ENCODE peak calls at places on chromosomes 11 and 22, in six cellular contexts. R is H1, V is IMR-90, I is H9, C is mesenchymal stem cell, M is trophoblast cell. H is an unnamed sample.

GRCh38 chr11:2342981-2343380 is 34.1 kb upstream of the CD81 start:
- DNase-seq in R (no peak), V (peak; percentile 12), I (no peak), C (no peak), M (no peak), H (no peak)

GRCh38 chr11:46353706-46354105 is 6.4 kb downstream of the DGKZ start:
- DNase-seq in R (no peak), V (peak; percentile 50), I (no peak), C (no peak), M (no peak), H (no peak)

GRCh38 chr22:36816635-36817428 is at the start of gene PVALB:
- DNase-seq in R (no peak), V (peak; percentile 13), I (no peak), C (peak; percentile 24), M (peak; percentile 38), H (no peak)

GRCh38 chr11:6362185-6362867 is 27.9 kb upstream of the SMPD1 start:
- DNase-seq in R (no peak), V (no peak), I (no peak), C (no peak), M (no peak), H (no peak)

GRCh38 chr11:17762309-17762974 is 27.9 kb downstream of the KCNC1 start:
- DNase-seq in R (no peak), V (no peak), I (no peak), C (no peak), M (peak; percentile 80), H (no peak)

GRCh38 chr11:110243804-110244203 is 52.6 kb downstream of the RDX start:
- DNase-seq in R (no peak), V (no peak), I (no peak), C (no peak), M (no peak), H (no peak)

GRCh38 chr11:85685820-85686459 is at the start of gene CCDC89:
- DNase-seq in R (no peak), V (peak; percentile 99), I (no peak), C (peak; percentile 62), M (peak; percentile 25), H (no peak)

GRCh38 chr11:32334822-32335221 is 100.5 kb downstream of the WT1 start:
- DNase-seq in R (no peak), V (no peak), I (peak; percentile 93), C (no peak), M (peak; percentile 55), H (no peak)

GRCh38 chr11:108916290-108916689 is 251.4 kb downstream of the DDX10 start:
- DNase-seq in R (no peak), V (peak; percentile 59), I (no peak), C (no peak), M (no peak), H (no peak)

GRCh38 chr22:38953091-38953490 is 4.3 kb upstream of the APOBEC3A start:
- DNase-seq in R (no peak), V (no peak), I (no peak), C (no peak), M (no peak), H (no peak)

GRCh38 chr11:111982532-111983186 is 42.5 kb upstream of the DLAT start:
- DNase-seq in R (no peak), V (no peak), I (no peak), C (no peak), M (no peak), H (no peak)

GRCh38 chr22:40597541-40598453 is 38.7 kb downstream of the MRTFA start:
- DNase-seq in R (no peak), V (peak; percentile 41), I (no peak), C (no peak), M (peak; percentile 85), H (no peak)

GRCh38 chr22:32539631-32540449 is 65.2 kb downstream of the FBXO7 start:
- DNase-seq in R (no peak), V (no peak), I (no peak), C (peak; percentile 64), M (no peak), H (no peak)

GRCh38 chr11:66159585-66159984 is 89.5 kb downstream of the PACS1 start:
- DNase-seq in R (no peak), V (no peak), I (no peak), C (peak; percentile 64), M (no peak), H (no peak)

GRCh38 chr22:47918936-47919505 is 1156.6 kb downstream of the TBC1D22A start:
- DNase-seq in R (no peak), V (no peak), I (no peak), C (no peak), M (no peak), H (peak; percentile 79)

GRCh38 chr11:64343740-64344133 is 3.7 kb downstream of the CCDC88B start:
- DNase-seq in R (no peak), V (no peak), I (peak; percentile 64), C (no peak), M (peak; percentile 32), H (no peak)

GRCh38 chr11:77560605-77561004 is 29.1 kb upstream of the AQP11 start:
- DNase-seq in R (no peak), V (peak; percentile 69), I (no peak), C (peak; percentile 20), M (peak; percentile 68), H (no peak)

GRCh38 chr11:36126703-36127102 is 162.5 kb downstream of the COMMD9 start:
- DNase-seq in R (no peak), V (no peak), I (no peak), C (peak; percentile 44), M (no peak), H (no peak)

GRCh38 chr11:13103962-13104554 is 94.9 kb downstream of the RASSF10 start:
- DNase-seq in R (no peak), V (no peak), I (no peak), C (no peak), M (no peak), H (no peak)

GRCh38 chr11:13114566-13115465 is 105.7 kb downstream of the RASSF10 start:
- DNase-seq in R (no peak), V (no peak), I (peak; percentile 90), C (no peak), M (no peak), H (peak; percentile 66)

GRCh38 chr11:132008872-132009271 is 638.5 kb downstream of the NTM start:
- DNase-seq in R (no peak), V (no peak), I (no peak), C (no peak), M (no peak), H (peak; percentile 18)

GRCh38 chr11:17568944-17569343 is 21.9 kb downstream of the OTOG start:
- DNase-seq in R (no peak), V (no peak), I (no peak), C (no peak), M (no peak), H (no peak)

GRCh38 chr11:3929232-3929631 is 73.8 kb downstream of the STIM1 start:
- DNase-seq in R (no peak), V (peak; percentile 49), I (no peak), C (no peak), M (no peak), H (no peak)

GRCh38 chr11:2313051-2313951 is 11.5 kb downstream of the TSPAN32 start:
- DNase-seq in R (no peak), V (no peak), I (no peak), C (no peak), M (no peak), H (no peak)

GRCh38 chr11:14290422-14290821 is 68.6 kb downstream of the RRAS2 start:
- DNase-seq in R (no peak), V (no peak), I (no peak), C (no peak), M (no peak), H (peak; percentile 30)

GRCh38 chr11:91178366-91178765 is 955.5 kb upstream of the CHORDC1 start:
- DNase-seq in R (no peak), V (no peak), I (no peak), C (no peak), M (no peak), H (no peak)

GRCh38 chr11:44957051-44957515 is 6.4 kb upstream of the TP53I11 start:
- DNase-seq in R (no peak), V (no peak), I (no peak), C (no peak), M (no peak), H (no peak)

GRCh38 chr22:50691521-50691920 is 18.9 kb downstream of the SHANK3 start:
- DNase-seq in R (no peak), V (peak; percentile 44), I (peak; percentile 9), C (no peak), M (peak; percentile 77), H (no peak)

GRCh38 chr11:18775492-18776292 is 15.9 kb downstream of the PTPN5 start:
- DNase-seq in R (peak; percentile 46), V (peak; percentile 31), I (peak; percentile 82), C (peak; percentile 44), M (peak; percentile 67), H (peak; percentile 75)

GRCh38 chr11:2374456-2375201 is 2.5 kb upstream of the CD81 start:
- DNase-seq in R (no peak), V (no peak), I (no peak), C (no peak), M (no peak), H (no peak)

GRCh38 chr22:29780781-29781676 is 13.9 kb downstream of the UQCR10 start:
- DNase-seq in R (no peak), V (peak; percentile 85), I (no peak), C (peak; percentile 58), M (no peak), H (no peak)

GRCh38 chr11:67277231-67277961 is 11.1 kb downstream of the GRK2 start:
- DNase-seq in R (no peak), V (peak; percentile 64), I (peak; percentile 88), C (peak; percentile 68), M (peak; percentile 33), H (no peak)
- H3K4ac ChIP-seq in R (peak overlapping the region; percentile 41), V (peak overlapping the region; percentile 97), I (no peak overlapping the region), C (peak overlapping the region; percentile 87), M (no peak overlapping the region), H (peak overlapping the region; percentile 67)

GRCh38 chr22:43272869-43273318 is 70.3 kb downstream of the SCUBE1 start:
- DNase-seq in R (no peak), V (no peak), I (peak; percentile 43), C (peak; percentile 82), M (no peak), H (no peak)
- H2AFZ ChIP-seq in R (no peak overlapping the region), V (peak overlapping the region; percentile 32), I (no peak overlapping the region), C (no peak overlapping the region), M (no peak overlapping the region), H (no peak overlapping the region)

DNA sequence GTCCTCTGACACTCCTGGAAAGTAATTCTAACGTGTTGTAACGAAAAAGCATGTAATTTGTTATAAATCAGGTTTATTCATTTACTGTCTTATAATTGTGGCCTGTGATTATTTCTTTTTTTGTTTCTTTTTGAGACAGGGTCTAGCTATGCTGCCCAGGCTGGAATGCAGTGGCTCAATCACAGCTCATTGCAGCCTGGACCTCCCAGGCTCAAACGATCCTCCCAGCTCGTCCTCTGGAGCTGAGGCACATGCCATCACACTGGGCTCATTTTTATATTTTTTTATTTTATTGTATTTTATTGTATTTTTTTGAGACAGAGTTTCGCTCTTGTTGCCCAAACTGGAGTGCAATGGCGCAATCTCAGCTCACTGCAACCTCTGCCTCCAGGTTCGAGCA is 15.9 kb downstream of the DENND5A start:
- DNase-seq in R (no peak), V (no peak), I (no peak), C (no peak), M (no peak), H (no peak)
- H2AK5ac ChIP-seq in R (no peak overlapping the region), V (no peak overlapping the region), I (no peak overlapping the region), C (no peak overlapping the region), M (no peak overlapping the region), H (no peak overlapping the region)

DNA sequence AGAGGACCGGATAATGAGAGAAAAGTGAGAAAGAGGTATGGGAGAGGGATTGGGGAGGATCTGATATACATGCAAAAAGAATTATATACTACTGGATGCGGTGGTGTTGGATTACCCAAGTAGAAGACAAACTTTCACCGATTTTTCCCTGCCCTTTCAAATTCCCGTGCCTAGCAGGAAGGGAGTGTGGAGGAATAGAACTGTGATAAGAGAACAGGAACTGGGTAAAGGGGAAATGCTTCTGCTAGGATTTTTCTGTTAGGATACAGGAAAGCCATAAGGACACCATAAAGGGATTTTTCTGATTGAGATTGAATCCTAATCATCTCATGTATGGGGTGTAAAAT is 480 bp upstream of the MTMR2 start:
- DNase-seq in R (no peak), V (peak; percentile 48), I (no peak), C (peak; percentile 45), M (peak; percentile 75), H (no peak)
- H3K4ac ChIP-seq in R (no peak overlapping the region), V (peak overlapping the region; percentile 99), I (no peak overlapping the region), C (no peak overlapping the region), M (peak overlapping the region; percentile 66), H (no peak overlapping the region)

H was measured in neuronal stem cell.